ENCODE peak calls at places on chromosome 21, in eight cellular contexts. One of them, this sample, is unnamed.

GRCh38 chr21:20272791-20273362 is 725.3 kb upstream of the NCAM2 start:
- DNase-seq in heart right ventricle: no peak
- DNase-seq in PC-9: no peak
- DNase-seq in sigmoid colon: no peak
- DNase-seq in cardiac muscle cell: no peak
- DNase-seq in spleen: no peak
- DNase-seq in IMR-90: no peak
- DNase-seq in transverse colon: no peak
- DNase-seq in this sample: peak

GRCh38 chr21:22174746-22175145 is 1176.5 kb downstream of the NCAM2 start:
- DNase-seq in cardiac muscle cell: no peak
- DNase-seq in heart right ventricle: no peak
- DNase-seq in sigmoid colon: no peak
- DNase-seq in transverse colon: no peak
- DNase-seq in IMR-90: no peak
- DNase-seq in PC-9: no peak
- DNase-seq in spleen: no peak
- DNase-seq in this sample: peak

GRCh38 chr21:27505516-27505915 is 538.6 kb upstream of the ADAMTS5 start:
- DNase-seq in PC-9: no peak
- DNase-seq in spleen: no peak
- DNase-seq in sigmoid colon: no peak
- DNase-seq in heart right ventricle: no peak
- DNase-seq in IMR-90: peak
- DNase-seq in transverse colon: no peak
- DNase-seq in cardiac muscle cell: peak
- DNase-seq in this sample: no peak

GRCh38 chr21:46158666-46159300 is 3.4 kb upstream of the FTCD start:
- DNase-seq in transverse colon: no peak
- DNase-seq in IMR-90: no peak
- DNase-seq in sigmoid colon: peak
- DNase-seq in spleen: no peak
- DNase-seq in heart right ventricle: no peak
- DNase-seq in cardiac muscle cell: no peak
- DNase-seq in PC-9: no peak
- DNase-seq in this sample: no peak

GRCh38 chr21:44615881-44616590 is 4.2 kb downstream of the KRTAP10-8 start:
- DNase-seq in cardiac muscle cell: no peak
- DNase-seq in transverse colon: no peak
- DNase-seq in IMR-90: no peak
- DNase-seq in spleen: peak
- DNase-seq in sigmoid colon: no peak
- DNase-seq in heart right ventricle: no peak
- DNase-seq in PC-9: no peak
- DNase-seq in this sample: no peak

GRCh38 chr21:35096959-35097358 is 47.9 kb upstream of the RUNX1 start:
- DNase-seq in spleen: no peak
- DNase-seq in sigmoid colon: no peak
- DNase-seq in heart right ventricle: no peak
- DNase-seq in cardiac muscle cell: no peak
- DNase-seq in PC-9: no peak
- DNase-seq in transverse colon: no peak
- DNase-seq in IMR-90: no peak
- DNase-seq in this sample: no peak

GRCh38 chr21:15093216-15093615 is 28.4 kb upstream of the NRIP1 start:
- DNase-seq in spleen: no peak
- DNase-seq in sigmoid colon: no peak
- DNase-seq in transverse colon: no peak
- DNase-seq in cardiac muscle cell: no peak
- DNase-seq in IMR-90: no peak
- DNase-seq in heart right ventricle: no peak
- DNase-seq in PC-9: no peak
- DNase-seq in this sample: no peak

GRCh38 chr21:31136891-31137290 is 98.6 kb upstream of the KRTAP19-8 start:
- DNase-seq in sigmoid colon: no peak
- DNase-seq in spleen: no peak
- DNase-seq in transverse colon: no peak
- DNase-seq in heart right ventricle: no peak
- DNase-seq in cardiac muscle cell: peak
- DNase-seq in IMR-90: peak
- DNase-seq in PC-9: no peak
- DNase-seq in this sample: no peak

GRCh38 chr21:44933938-44934260 is 5.9 kb upstream of the SLX9 start:
- DNase-seq in spleen: peak
- DNase-seq in transverse colon: no peak
- DNase-seq in cardiac muscle cell: no peak
- DNase-seq in heart right ventricle: no peak
- DNase-seq in PC-9: no peak
- DNase-seq in IMR-90: no peak
- DNase-seq in sigmoid colon: no peak
- DNase-seq in this sample: no peak

GRCh38 chr21:36981977-36982700 is 15.7 kb upstream of the HLCS start:
- DNase-seq in cardiac muscle cell: no peak
- DNase-seq in heart right ventricle: no peak
- DNase-seq in PC-9: no peak
- DNase-seq in IMR-90: no peak
- DNase-seq in sigmoid colon: no peak
- DNase-seq in transverse colon: no peak
- DNase-seq in spleen: no peak
- DNase-seq in this sample: no peak

GRCh38 chr21:44555200-44555875 is 3.3 kb downstream of the KRTAP10-3 start:
- DNase-seq in PC-9: no peak
- DNase-seq in transverse colon: no peak
- DNase-seq in spleen: peak
- DNase-seq in IMR-90: no peak
- DNase-seq in cardiac muscle cell: no peak
- DNase-seq in heart right ventricle: no peak
- DNase-seq in sigmoid colon: peak
- DNase-seq in this sample: no peak

GRCh38 chr21:28776251-28776650 is 216.4 kb downstream of the LTN1 start:
- DNase-seq in heart right ventricle: no peak
- DNase-seq in IMR-90: peak
- DNase-seq in sigmoid colon: no peak
- DNase-seq in transverse colon: no peak
- DNase-seq in spleen: no peak
- DNase-seq in PC-9: no peak
- DNase-seq in cardiac muscle cell: peak
- DNase-seq in this sample: no peak

GRCh38 chr21:14487490-14488432 is 58.4 kb downstream of the SAMSN1 start:
- DNase-seq in PC-9: no peak
- DNase-seq in heart right ventricle: no peak
- DNase-seq in transverse colon: no peak
- DNase-seq in cardiac muscle cell: no peak
- DNase-seq in sigmoid colon: no peak
- DNase-seq in IMR-90: no peak
- DNase-seq in spleen: no peak
- DNase-seq in this sample: no peak

GRCh38 chr21:45865106-45865835 is 116.3 kb upstream of the COL6A1 start:
- DNase-seq in heart right ventricle: no peak
- DNase-seq in cardiac muscle cell: peak
- DNase-seq in PC-9: no peak
- DNase-seq in IMR-90: peak
- DNase-seq in spleen: no peak
- DNase-seq in transverse colon: no peak
- DNase-seq in sigmoid colon: no peak
- DNase-seq in this sample: peak

GRCh38 chr21:44407493-44407892 is 47.8 kb upstream of the LRRC3 start:
- DNase-seq in sigmoid colon: no peak
- DNase-seq in heart right ventricle: no peak
- DNase-seq in spleen: no peak
- DNase-seq in cardiac muscle cell: no peak
- DNase-seq in IMR-90: no peak
- DNase-seq in transverse colon: no peak
- DNase-seq in PC-9: no peak
- DNase-seq in this sample: no peak

GRCh38 chr21:38171723-38172344 is 85.0 kb upstream of the KCNJ15 start:
- DNase-seq in spleen: no peak
- DNase-seq in sigmoid colon: no peak
- DNase-seq in transverse colon: no peak
- DNase-seq in IMR-90: peak
- DNase-seq in heart right ventricle: no peak
- DNase-seq in cardiac muscle cell: peak
- DNase-seq in PC-9: no peak
- DNase-seq in this sample: peak
- TF ChIP-seq CTCF in spleen: no peak
- TF ChIP-seq CTCF in sigmoid colon: no peak
- TF ChIP-seq CTCF in transverse colon: no peak
- TF ChIP-seq CTCF in IMR-90: peak
- TF ChIP-seq CTCF in heart right ventricle: no peak
- TF ChIP-seq CTCF in cardiac muscle cell: peak
- TF ChIP-seq CTCF in PC-9: no peak
- TF ChIP-seq CTCF in this sample: no peak

GRCh38 chr21:42239973-42240372 is 21.0 kb downstream of the ABCG1 start:
- DNase-seq in heart right ventricle: no peak
- DNase-seq in transverse colon: no peak
- DNase-seq in sigmoid colon: no peak
- DNase-seq in PC-9: no peak
- DNase-seq in cardiac muscle cell: no peak
- DNase-seq in IMR-90: no peak
- DNase-seq in spleen: no peak
- DNase-seq in this sample: no peak
- H3K27ac ChIP-seq in heart right ventricle: no peak
- H3K27ac ChIP-seq in transverse colon: no peak
- H3K27ac ChIP-seq in sigmoid colon: no peak
- H3K27ac ChIP-seq in PC-9: no peak
- H3K27ac ChIP-seq in cardiac muscle cell: no peak
- H3K27ac ChIP-seq in IMR-90: no peak
- H3K27ac ChIP-seq in spleen: no peak
- H3K27ac ChIP-seq in this sample: no peak

DNA sequence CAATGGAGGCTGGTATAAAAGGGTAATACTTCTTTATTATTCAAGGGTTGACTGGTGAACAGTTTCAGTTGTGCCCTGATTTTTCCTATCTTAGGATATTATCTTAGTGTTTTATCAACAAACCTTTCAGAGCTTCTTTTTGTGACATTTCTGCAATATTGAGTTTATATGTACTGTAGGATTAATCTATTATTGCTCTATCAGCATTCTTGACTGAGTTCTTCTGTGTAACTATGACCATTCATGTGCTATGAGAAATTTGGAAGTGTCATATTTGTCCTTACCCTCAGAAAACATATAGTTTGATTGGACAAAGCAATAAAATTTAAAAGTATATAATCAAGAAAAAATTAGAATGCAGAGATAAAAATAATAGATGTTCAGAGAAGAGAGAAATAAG is 25.5 kb upstream of the MRPS6 start:
- DNase-seq in IMR-90: no peak
- DNase-seq in heart right ventricle: no peak
- DNase-seq in PC-9: no peak
- DNase-seq in spleen: no peak
- DNase-seq in sigmoid colon: no peak
- DNase-seq in cardiac muscle cell: no peak
- DNase-seq in transverse colon: no peak
- DNase-seq in this sample: no peak
- TF ChIP-seq CTCF in IMR-90: no peak
- TF ChIP-seq CTCF in heart right ventricle: no peak
- TF ChIP-seq CTCF in PC-9: no peak
- TF ChIP-seq CTCF in spleen: no peak
- TF ChIP-seq CTCF in sigmoid colon: no peak
- TF ChIP-seq CTCF in cardiac muscle cell: no peak
- TF ChIP-seq CTCF in transverse colon: no peak
- TF ChIP-seq CTCF in this sample: no peak

DNA sequence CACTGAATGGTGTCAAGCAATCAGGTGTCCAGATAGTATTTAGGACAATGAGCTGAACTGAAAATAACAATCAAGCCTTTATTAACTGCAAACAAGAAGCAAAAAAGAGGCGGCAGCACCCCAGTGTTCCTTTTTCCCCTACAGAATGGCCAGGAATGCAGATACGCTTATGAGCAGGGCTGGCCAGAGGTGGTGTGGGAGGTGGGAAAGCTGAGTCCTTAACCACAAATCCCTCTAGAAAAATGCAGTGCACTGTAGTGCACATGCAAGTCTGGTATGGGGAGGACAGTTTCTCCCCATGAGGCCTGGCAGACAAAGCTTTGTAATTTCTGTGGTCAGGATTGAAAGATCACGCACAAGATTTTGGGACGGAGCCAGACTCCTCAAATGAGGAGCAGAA is 10.7 kb upstream of the IFNAR1 start:
- DNase-seq in transverse colon: no peak
- DNase-seq in PC-9: no peak
- DNase-seq in sigmoid colon: no peak
- DNase-seq in spleen: no peak
- DNase-seq in cardiac muscle cell: peak
- DNase-seq in IMR-90: no peak
- DNase-seq in heart right ventricle: no peak
- DNase-seq in this sample: no peak
- H3K27ac ChIP-seq in transverse colon: no peak
- H3K27ac ChIP-seq in PC-9: no peak
- H3K27ac ChIP-seq in sigmoid colon: no peak
- H3K27ac ChIP-seq in spleen: no peak
- H3K27ac ChIP-seq in cardiac muscle cell: no peak
- H3K27ac ChIP-seq in IMR-90: no peak
- H3K27ac ChIP-seq in heart right ventricle: no peak
- H3K27ac ChIP-seq in this sample: no peak

DNA sequence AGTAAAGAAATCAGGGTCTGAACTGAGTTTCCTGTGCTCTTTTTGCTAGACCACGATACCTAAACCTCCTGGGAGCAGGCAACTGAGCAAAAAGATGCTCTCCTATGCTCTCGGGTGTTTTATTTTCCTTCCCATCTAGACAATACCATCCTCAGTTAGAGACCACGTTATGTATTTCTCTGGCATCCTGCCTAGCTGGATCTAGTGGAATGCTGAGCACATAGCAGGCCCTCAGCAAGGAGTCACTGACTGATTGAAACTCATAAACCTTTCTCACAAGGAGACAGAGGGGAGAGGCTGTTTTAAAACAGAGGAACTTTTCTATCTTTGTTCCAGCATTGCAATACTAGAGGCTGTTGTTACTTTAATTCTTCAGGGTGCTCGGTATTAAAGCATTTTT is 168.0 kb downstream of the CYYR1 start:
- DNase-seq in sigmoid colon: no peak
- DNase-seq in IMR-90: peak
- DNase-seq in spleen: no peak
- DNase-seq in transverse colon: no peak
- DNase-seq in PC-9: no peak
- DNase-seq in cardiac muscle cell: peak
- DNase-seq in heart right ventricle: no peak
- DNase-seq in this sample: no peak
- TF ChIP-seq CTCF in sigmoid colon: no peak
- TF ChIP-seq CTCF in IMR-90: no peak
- TF ChIP-seq CTCF in spleen: no peak
- TF ChIP-seq CTCF in transverse colon: no peak
- TF ChIP-seq CTCF in PC-9: no peak
- TF ChIP-seq CTCF in cardiac muscle cell: no peak
- TF ChIP-seq CTCF in heart right ventricle: no peak
- TF ChIP-seq CTCF in this sample: no peak

This sample was measured in RWPE1.